ENCODE peak calls at places on chromosomes 6 and 20, in ten cellular contexts. B is prostate gland, C is spleen, Y is heart left ventricle, V is uterus, W is lower leg skin, E is ovary, A is transverse colon, K is Peyer's patch, P is K562. S is an unnamed sample.

GRCh38 chr6:26270903-26271639 is 93.9 kb upstream of the BTN3A2 start:
- DNase-seq in B (peak), C (peak), Y (peak), V (peak), W (peak), E (peak), A (peak), K (peak), P (no peak), S (no peak)

GRCh38 chr6:134373282-134373922 is 55.5 kb upstream of the SGK1 start:
- DNase-seq in B (no peak), C (peak), Y (no peak), V (peak), W (peak), E (no peak), A (peak), K (peak), P (peak), S (no peak)

GRCh38 chr6:20534906-20535305 is 649 bp downstream of the CDKAL1 start:
- DNase-seq in B (no peak), C (no peak), Y (no peak), V (no peak), W (no peak), E (no peak), A (no peak), K (no peak), P (no peak), S (no peak)

GRCh38 chr6:71334768-71335167 is 46.2 kb downstream of the OGFRL1 start:
- DNase-seq in B (no peak), C (no peak), Y (no peak), V (no peak), W (no peak), E (no peak), A (no peak), K (no peak), P (no peak), S (no peak)

GRCh38 chr6:113076116-113076515 is 729.0 kb downstream of the RFPL4B start:
- DNase-seq in B (no peak), C (no peak), Y (no peak), V (no peak), W (no peak), E (no peak), A (no peak), K (no peak), P (no peak), S (no peak)

GRCh38 chr20:25020345-25020744 is 27.8 kb upstream of the APMAP start:
- DNase-seq in B (no peak), C (no peak), Y (no peak), V (no peak), W (no peak), E (peak), A (peak), K (no peak), P (no peak), S (no peak)

GRCh38 chr6:88238065-88238464 is 71.9 kb upstream of the CNR1 start:
- DNase-seq in B (no peak), C (no peak), Y (no peak), V (no peak), W (no peak), E (no peak), A (peak), K (peak), P (peak), S (no peak)

GRCh38 chr20:20334489-20334888 is 33.4 kb upstream of the INSM1 start:
- DNase-seq in B (no peak), C (no peak), Y (no peak), V (no peak), W (no peak), E (no peak), A (no peak), K (no peak), P (no peak), S (no peak)

GRCh38 chr6:169556238-169556637 is 145.6 kb downstream of the WDR27 start:
- DNase-seq in B (no peak), C (no peak), Y (no peak), V (no peak), W (no peak), E (no peak), A (no peak), K (no peak), P (no peak), S (no peak)

GRCh38 chr6:122258843-122259242 is 140.6 kb upstream of the HSF2 start:
- DNase-seq in B (no peak), C (no peak), Y (no peak), V (no peak), W (no peak), E (no peak), A (no peak), K (no peak), P (no peak), S (no peak)

GRCh38 chr20:36090223-36090622 is 64.3 kb upstream of the EPB41L1 start:
- DNase-seq in B (no peak), C (no peak), Y (no peak), V (no peak), W (no peak), E (no peak), A (no peak), K (no peak), P (no peak), S (no peak)

GRCh38 chr20:35329435-35330139 is 37.4 kb upstream of the FAM83C start:
- DNase-seq in B (no peak), C (no peak), Y (no peak), V (no peak), W (peak), E (no peak), A (peak), K (no peak), P (peak), S (no peak)

GRCh38 chr6:155787168-155787567 is 331.5 kb upstream of the NOX3 start:
- DNase-seq in B (no peak), C (peak), Y (no peak), V (no peak), W (no peak), E (no peak), A (peak), K (no peak), P (no peak), S (no peak)

GRCh38 chr20:51076841-51077543 is 54.1 kb upstream of the KCNG1 start:
- DNase-seq in B (no peak), C (no peak), Y (no peak), V (no peak), W (no peak), E (no peak), A (no peak), K (no peak), P (no peak), S (no peak)

GRCh38 chr6:158328446-158328845 is 16.2 kb downstream of the TULP4 start:
- DNase-seq in B (no peak), C (no peak), Y (no peak), V (no peak), W (no peak), E (no peak), A (peak), K (no peak), P (no peak), S (no peak)

GRCh38 chr6:24520929-24521546 is 26.3 kb downstream of the ALDH5A1 start:
- DNase-seq in B (peak), C (peak), Y (peak), V (no peak), W (no peak), E (no peak), A (peak), K (peak), P (peak), S (no peak)

GRCh38 chr20:49384437-49385434 is 97.7 kb downstream of the KCNB1 start:
- DNase-seq in B (no peak), C (peak), Y (peak), V (peak), W (no peak), E (peak), A (peak), K (peak), P (peak), S (no peak)

GRCh38 chr20:60057123-60057865 is 99.1 kb downstream of the CDH26 start:
- DNase-seq in B (peak), C (peak), Y (peak), V (peak), W (peak), E (peak), A (peak), K (peak), P (peak), S (peak)

GRCh38 chr20:63106765-63107448 is 100.1 kb upstream of the BHLHE23 start:
- DNase-seq in B (no peak), C (peak), Y (peak), V (no peak), W (no peak), E (no peak), A (no peak), K (no peak), P (no peak), S (no peak)

GRCh38 chr6:169312658-169313346 is 59.2 kb upstream of the THBS2 start:
- DNase-seq in B (no peak), C (no peak), Y (no peak), V (no peak), W (no peak), E (no peak), A (no peak), K (no peak), P (no peak), S (no peak)

GRCh38 chr6:40937491-40937890 is 101.5 kb downstream of the UNC5CL start:
- DNase-seq in B (no peak), C (no peak), Y (no peak), V (no peak), W (no peak), E (no peak), A (no peak), K (no peak), P (no peak), S (no peak)

GRCh38 chr6:94751641-94752329 is 825.5 kb upstream of the MANEA start:
- DNase-seq in B (no peak), C (no peak), Y (no peak), V (no peak), W (no peak), E (no peak), A (no peak), K (no peak), P (no peak), S (no peak)

GRCh38 chr6:105170066-105170465 is 9.7 kb downstream of the POPDC3 start:
- DNase-seq in B (no peak), C (no peak), Y (no peak), V (no peak), W (no peak), E (no peak), A (no peak), K (no peak), P (no peak), S (no peak)

GRCh38 chr20:36010745-36011326 is 42.4 kb downstream of the CNBD2 start:
- DNase-seq in B (no peak), C (peak), Y (no peak), V (no peak), W (no peak), E (no peak), A (no peak), K (no peak), P (no peak), S (no peak)

GRCh38 chr20:41307021-41307420 is 10.5 kb downstream of the ZHX3 start:
- DNase-seq in B (no peak), C (no peak), Y (no peak), V (no peak), W (no peak), E (no peak), A (no peak), K (no peak), P (no peak), S (no peak)

GRCh38 chr20:5077761-5078387 is 41.9 kb downstream of the PCNA start:
- DNase-seq in B (no peak), C (no peak), Y (no peak), V (no peak), W (no peak), E (no peak), A (no peak), K (no peak), P (no peak), S (no peak)

GRCh38 chr20:41087777-41088176 is 49.6 kb upstream of the PLCG1 start:
- DNase-seq in B (no peak), C (no peak), Y (no peak), V (no peak), W (no peak), E (no peak), A (no peak), K (no peak), P (no peak), S (no peak)

GRCh38 chr6:133817460-133818047 is 71.4 kb upstream of the TCF21 start:
- DNase-seq in B (no peak), C (no peak), Y (no peak), V (no peak), W (no peak), E (peak), A (peak), K (no peak), P (peak), S (no peak)

GRCh38 chr6:37695857-37696219 is 1.8 kb downstream of the MDGA1 start:
- DNase-seq in B (no peak), C (no peak), Y (no peak), V (no peak), W (no peak), E (no peak), A (no peak), K (no peak), P (no peak), S (no peak)

GRCh38 chr6:1325471-1326309 is 13.8 kb downstream of the FOXQ1 start:
- DNase-seq in B (no peak), C (no peak), Y (no peak), V (no peak), W (no peak), E (no peak), A (no peak), K (no peak), P (no peak), S (no peak)

GRCh38 chr20:62802026-62802712 is 2.5 kb upstream of the OGFR start:
- DNase-seq in B (no peak), C (no peak), Y (no peak), V (no peak), W (no peak), E (no peak), A (no peak), K (no peak), P (no peak), S (no peak)

GRCh38 chr20:973785-974194 is 28.3 kb downstream of the RSPO4 start:
- DNase-seq in B (no peak), C (no peak), Y (peak), V (no peak), W (no peak), E (no peak), A (peak), K (no peak), P (peak), S (no peak)

GRCh38 chr6:1611572-1612385 is 2.1 kb downstream of the FOXC1 start:
- DNase-seq in B (no peak), C (no peak), Y (no peak), V (no peak), W (no peak), E (no peak), A (no peak), K (no peak), P (no peak), S (no peak)

GRCh38 chr20:19888269-19888669 is 128.9 kb upstream of the NAA20 start:
- DNase-seq in B (peak), C (no peak), Y (no peak), V (peak), W (no peak), E (no peak), A (peak), K (no peak), P (no peak), S (peak)

GRCh38 chr6:146868671-146869209 is 270.0 kb downstream of the ADGB start:
- DNase-seq in B (no peak), C (no peak), Y (no peak), V (no peak), W (no peak), E (no peak), A (no peak), K (no peak), P (no peak), S (no peak)

GRCh38 chr6:81241717-81242116 is 510.8 kb downstream of the TENT5A start:
- DNase-seq in B (no peak), C (no peak), Y (no peak), V (no peak), W (no peak), E (no peak), A (no peak), K (no peak), P (no peak), S (no peak)

GRCh38 chr20:50189681-50190250 is 864 bp upstream of the CEBPB start:
- DNase-seq in B (no peak), C (peak), Y (peak), V (peak), W (peak), E (peak), A (peak), K (peak), P (peak), S (peak)

GRCh38 chr6:27238010-27238983 is 9.2 kb upstream of the PRSS16 start:
- DNase-seq in B (no peak), C (no peak), Y (no peak), V (no peak), W (no peak), E (no peak), A (no peak), K (no peak), P (no peak), S (no peak)

DNA sequence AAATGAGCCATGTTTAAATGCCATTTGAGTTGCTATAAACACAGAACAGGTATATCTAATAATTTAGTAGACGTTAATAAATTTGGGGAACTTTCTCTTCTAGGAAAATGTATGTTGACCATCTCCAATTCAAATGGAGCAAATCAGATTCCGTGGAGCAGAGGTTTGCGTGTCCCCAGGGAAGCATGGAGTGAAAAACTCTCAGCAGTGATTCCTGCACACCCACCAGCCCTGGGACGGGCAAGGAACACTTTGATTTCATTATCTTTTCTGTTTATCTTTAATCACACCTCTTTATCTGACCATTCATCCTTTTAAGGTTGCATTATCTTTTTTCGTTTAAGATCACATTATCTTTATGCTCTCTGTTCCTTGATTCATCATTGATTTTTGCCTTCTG is 95.0 kb downstream of the RNASET2 start:
- DNase-seq in B (no peak), C (no peak), Y (no peak), V (no peak), W (no peak), E (no peak), A (no peak), K (no peak), P (no peak), S (no peak)
- H3K4me3 ChIP-seq in B (no peak), C (no peak), Y (no peak), V (no peak), W (no peak), E (no peak), A (no peak), K (no peak), P (no peak), S (no peak)

DNA sequence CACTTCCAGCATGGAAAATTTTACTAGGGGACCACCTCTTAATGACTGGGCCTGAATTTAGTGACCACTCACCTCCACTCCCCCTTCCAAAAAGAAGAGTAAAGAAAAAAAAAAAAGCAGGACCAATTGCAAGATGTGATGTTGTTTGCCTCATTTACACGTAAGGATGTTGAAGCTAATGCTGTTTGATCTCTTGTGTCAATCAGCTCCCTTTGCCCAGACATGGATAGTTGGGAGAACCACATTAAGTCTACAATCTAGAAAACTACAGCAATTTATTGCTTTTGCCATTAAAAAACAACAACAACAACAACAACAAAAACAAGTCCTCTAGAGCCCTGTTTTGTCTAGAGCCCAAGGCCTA is 11.0 kb upstream of the DSTN start:
- DNase-seq in B (no peak), C (no peak), Y (no peak), V (no peak), W (no peak), E (no peak), A (no peak), K (no peak), P (no peak), S (no peak)
- TF ChIP-seq POLR2A in B (no peak), C (no peak), Y (no peak), V (no peak), W (no peak), E (no peak), A (no peak), K (no peak), P (no peak), S (no peak)

GRCh38 chr20:33653218-33653899 is 8.8 kb upstream of the C20orf144 start:
- DNase-seq in B (no peak), C (peak), Y (no peak), V (peak), W (no peak), E (peak), A (peak), K (peak), P (peak), S (no peak)
- H3K4me3 ChIP-seq in B (no peak), C (no peak), Y (peak), V (no peak), W (no peak), E (no peak), A (no peak), K (no peak), P (no peak), S (no peak)

GRCh38 chr6:106735136-106735535 is 105.8 kb downstream of the QRSL1 start:
- DNase-seq in B (no peak), C (no peak), Y (no peak), V (no peak), W (no peak), E (no peak), A (no peak), K (no peak), P (no peak), S (no peak)

GRCh38 chr6:106735828-106736227 is 106.5 kb downstream of the QRSL1 start:
- DNase-seq in B (no peak), C (no peak), Y (no peak), V (no peak), W (no peak), E (no peak), A (no peak), K (no peak), P (no peak), S (no peak)

GRCh38 chr6:106740287-106740686 is 110.9 kb downstream of the QRSL1 start:
- DNase-seq in B (no peak), C (no peak), Y (no peak), V (no peak), W (no peak), E (no peak), A (no peak), K (no peak), P (no peak), S (no peak)

GRCh38 chr6:106736502-106736901 is 107.1 kb downstream of the QRSL1 start:
- DNase-seq in B (no peak), C (no peak), Y (no peak), V (no peak), W (no peak), E (no peak), A (no peak), K (no peak), P (no peak), S (no peak)

GRCh38 chr6:106739387-106739786 is 110.0 kb downstream of the QRSL1 start:
- DNase-seq in B (peak), C (peak), Y (no peak), V (no peak), W (peak), E (no peak), A (no peak), K (peak), P (no peak), S (peak)
- TF ChIP-seq POLR2A in B (no peak), C (no peak), Y (no peak), V (no peak), W (no peak), E (no peak), A (no peak), K (no peak), P (no peak), S (no peak)

DNA sequence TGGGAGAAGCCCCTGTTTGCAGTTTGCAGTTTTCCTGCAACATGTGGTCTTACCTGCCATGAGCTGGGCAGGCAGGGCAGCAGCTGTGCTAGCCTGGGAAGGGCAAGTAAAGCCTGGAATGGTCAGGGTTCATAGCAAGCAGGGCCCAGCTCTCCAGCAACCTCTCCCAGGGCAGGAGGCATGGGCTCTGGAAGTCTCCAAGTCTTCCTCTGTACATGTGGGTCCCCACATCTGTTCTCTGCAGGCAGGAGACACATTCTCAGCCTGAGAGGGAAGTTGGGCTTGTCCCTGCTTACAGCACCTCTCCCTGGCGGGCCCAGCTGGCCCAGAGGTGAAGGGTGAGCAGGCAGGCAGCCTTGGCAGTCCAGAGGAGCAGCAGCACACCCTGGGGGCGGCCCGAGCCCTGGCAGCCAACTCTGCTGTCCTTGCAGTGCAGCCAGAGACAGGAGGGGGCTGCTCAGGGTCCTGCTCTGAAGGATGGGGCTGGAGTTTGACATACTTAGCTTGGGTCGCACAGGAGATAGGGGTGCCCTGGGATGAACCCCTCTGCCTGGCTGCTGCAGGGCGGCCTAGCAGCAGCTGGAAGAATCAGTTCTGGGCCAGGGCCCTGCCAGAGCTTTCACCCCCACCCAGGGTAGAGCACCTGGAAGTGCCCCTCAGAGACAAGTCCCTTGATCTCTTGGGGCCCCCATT is 176.0 kb downstream of the MRPL14 start:
- DNase-seq in B (no peak), C (peak), Y (no peak), V (peak), W (peak), E (no peak), A (peak), K (no peak), P (peak), S (no peak)
- H3K4me3 ChIP-seq in B (no peak), C (no peak), Y (no peak), V (no peak), W (no peak), E (no peak), A (no peak), K (no peak), P (no peak), S (no peak)

S was measured in breast epithelium.